ENCODE peak calls at places on chromosomes 4 and X, in six cellular contexts. I, Z, V, W, N and G are unnamed samples.

GRCh38 chrX:69808375-69808774 is 192.5 kb downstream of the EDA start:
- DNase-seq in I (no peak), Z (no peak), V (no peak), W (no peak), N (no peak), G (no peak)

GRCh38 chrX:2696698-2697215 is 5.7 kb downstream of the CD99 start:
- DNase-seq in I (no peak), Z (no peak), V (no peak), W (peak), N (peak), G (no peak)

GRCh38 chr4:101020956-101021355 is 326.4 kb downstream of the PPP3CA start:
- DNase-seq in I (no peak), Z (no peak), V (no peak), W (no peak), N (peak), G (no peak)

GRCh38 chr4:169270810-169271691 is at the start of gene SH3RF1:
- DNase-seq in I (no peak), Z (peak), V (peak), W (peak), N (peak), G (peak)

GRCh38 chr4:181017038-181017437 is 1226.2 kb upstream of the TENM3 start:
- DNase-seq in I (no peak), Z (no peak), V (no peak), W (no peak), N (no peak), G (no peak)

GRCh38 chr4:78361621-78362120 is 189.9 kb upstream of the ANXA3 start:
- DNase-seq in I (no peak), Z (no peak), V (no peak), W (no peak), N (no peak), G (no peak)

GRCh38 chr4:143667461-143667860 is 33.0 kb downstream of the FREM3 start:
- DNase-seq in I (no peak), Z (no peak), V (no peak), W (peak), N (no peak), G (no peak)

GRCh38 chrX:40245411-40246140 is 147.8 kb upstream of the BCOR start:
- DNase-seq in I (peak), Z (no peak), V (no peak), W (no peak), N (no peak), G (no peak)

GRCh38 chr4:22091351-22091731 is 142.8 kb upstream of the KCNIP4 start:
- DNase-seq in I (no peak), Z (no peak), V (peak), W (no peak), N (no peak), G (no peak)

GRCh38 chr4:47899639-47900038 is 14.7 kb downstream of the NFXL1 start:
- DNase-seq in I (no peak), Z (no peak), V (no peak), W (no peak), N (no peak), G (no peak)

GRCh38 chr4:185332575-185333464 is 62.9 kb downstream of the LRP2BP start:
- DNase-seq in I (no peak), Z (no peak), V (no peak), W (no peak), N (no peak), G (no peak)

GRCh38 chrX:150211988-150212387 is 151.1 kb upstream of the MAMLD1 start:
- DNase-seq in I (no peak), Z (no peak), V (no peak), W (no peak), N (no peak), G (no peak)

GRCh38 chrX:51851507-51852085 is 41.8 kb upstream of the MAGED1 start:
- DNase-seq in I (no peak), Z (no peak), V (no peak), W (no peak), N (no peak), G (no peak)

GRCh38 chr4:40573593-40574311 is 55.9 kb downstream of the RBM47 start:
- DNase-seq in I (no peak), Z (no peak), V (no peak), W (no peak), N (no peak), G (no peak)

GRCh38 chr4:152957437-152958185 is 21.5 kb downstream of the FHDC1 start:
- DNase-seq in I (no peak), Z (no peak), V (no peak), W (no peak), N (no peak), G (no peak)

GRCh38 chrX:69189972-69190371 is 24.7 kb upstream of the PJA1 start:
- DNase-seq in I (no peak), Z (no peak), V (peak), W (no peak), N (no peak), G (no peak)

GRCh38 chr4:148065069-148065468 is 333.2 kb downstream of the ARHGAP10 start:
- DNase-seq in I (no peak), Z (no peak), V (no peak), W (peak), N (no peak), G (no peak)

GRCh38 chr4:78720994-78721677 is 55.0 kb upstream of the BMP2K start:
- DNase-seq in I (no peak), Z (no peak), V (no peak), W (no peak), N (peak), G (no peak)

GRCh38 chrX:131792356-131792749 is 230.7 kb upstream of the STK26 start:
- DNase-seq in I (peak), Z (no peak), V (no peak), W (peak), N (no peak), G (no peak)

GRCh38 chr4:53682908-53683307 is 91.6 kb upstream of the LNX1 start:
- DNase-seq in I (no peak), Z (no peak), V (no peak), W (no peak), N (no peak), G (no peak)

GRCh38 chr4:108637856-108638255 is 12.5 kb upstream of the OSTC start:
- DNase-seq in I (no peak), Z (no peak), V (no peak), W (no peak), N (no peak), G (no peak)

GRCh38 chr4:70681730-70682129 is 6.6 kb upstream of the UTP3 start:
- DNase-seq in I (no peak), Z (no peak), V (no peak), W (no peak), N (no peak), G (no peak)

GRCh38 chr4:28557755-28558154 is 1697.1 kb downstream of the STIM2 start:
- DNase-seq in I (no peak), Z (no peak), V (no peak), W (peak), N (no peak), G (no peak)

GRCh38 chr4:83316459-83317170 is 18.0 kb downstream of the HPSE start:
- DNase-seq in I (no peak), Z (no peak), V (no peak), W (no peak), N (no peak), G (no peak)

GRCh38 chrX:40154229-40154852 is 56.6 kb upstream of the BCOR start:
- DNase-seq in I (no peak), Z (peak), V (peak), W (no peak), N (no peak), G (peak)

GRCh38 chr4:170047774-170048354 is 21.7 kb upstream of the MFAP3L start:
- DNase-seq in I (no peak), Z (peak), V (peak), W (peak), N (peak), G (peak)

GRCh38 chr4:71938776-71939175 is 93.0 kb upstream of the NPFFR2 start:
- DNase-seq in I (no peak), Z (no peak), V (no peak), W (no peak), N (no peak), G (no peak)